ENCODE peak calls at places on chromosome 17, in ten cellular contexts. W is GM06990; O is ELR; U is brain microvascular endothelial cell; V is mesothelial cell of epicardium; T is CD8-positive, alpha-beta T cell; E is Caco-2; G is T follicular helper cell; P is stimulated activated CD8-positive, alpha-beta memory T cell treated with anti-CD3 and anti-CD28 coated beads, Interleukin-4, amount 100 ng/mL, for 24 hours; Q is NCI-H774. N is an unnamed sample.

GRCh38 chr17:71792966-71793365 is 327.9 kb upstream of the SOX9 start:
- DNase-seq in W (no peak), O (peak), U (peak), V (no peak), T (no peak), E (no peak), G (no peak), P (no peak), Q (no peak), N (no peak)

GRCh38 chr17:40086150-40087044 is 14.0 kb downstream of the NR1D1 start:
- DNase-seq in W (no peak), O (peak), U (no peak), V (no peak), T (peak), E (peak), G (peak), P (peak), Q (no peak), N (no peak)

GRCh38 chr17:81291662-81292061 is 3.4 kb downstream of the SLC38A10 start:
- DNase-seq in W (peak), O (peak), U (peak), V (peak), T (peak), E (peak), G (peak), P (peak), Q (peak), N (no peak)

GRCh38 chr17:77746901-77747620 is 211.4 kb upstream of the TNRC6C start:
- DNase-seq in W (no peak), O (no peak), U (no peak), V (no peak), T (no peak), E (no peak), G (no peak), P (no peak), Q (no peak), N (peak)

GRCh38 chr17:17391575-17392370 is 85.0 kb upstream of the MED9 start:
- DNase-seq in W (peak), O (no peak), U (no peak), V (no peak), T (peak), E (no peak), G (peak), P (peak), Q (no peak), N (no peak)

GRCh38 chr17:75481194-75482059 is 25.0 kb downstream of the TMEM94 start:
- DNase-seq in W (no peak), O (no peak), U (no peak), V (no peak), T (no peak), E (peak), G (no peak), P (no peak), Q (no peak), N (no peak)

GRCh38 chr17:79188048-79188447 is 113.4 kb downstream of the ENGASE start:
- DNase-seq in W (no peak), O (peak), U (no peak), V (no peak), T (no peak), E (peak), G (no peak), P (no peak), Q (no peak), N (no peak)

GRCh38 chr17:79036181-79036580 is 12.2 kb downstream of the C1QTNF1 start:
- DNase-seq in W (no peak), O (no peak), U (no peak), V (no peak), T (no peak), E (no peak), G (no peak), P (no peak), Q (no peak), N (no peak)

GRCh38 chr17:12887088-12887487 is 97.8 kb downstream of the ARHGAP44 start:
- DNase-seq in W (no peak), O (no peak), U (no peak), V (no peak), T (no peak), E (no peak), G (no peak), P (no peak), Q (no peak), N (no peak)

GRCh38 chr17:36008998-36009665 is 7.8 kb upstream of the CCL15 start:
- DNase-seq in W (peak), O (peak), U (peak), V (no peak), T (no peak), E (peak), G (no peak), P (no peak), Q (no peak), N (no peak)

GRCh38 chr17:50213026-50214015 is 11.9 kb upstream of the COL1A1 start:
- DNase-seq in W (no peak), O (no peak), U (no peak), V (no peak), T (peak), E (no peak), G (no peak), P (peak), Q (no peak), N (no peak)

GRCh38 chr17:39688475-39688835 is 598 bp upstream of the PGAP3 start:
- DNase-seq in W (no peak), O (peak), U (no peak), V (no peak), T (no peak), E (no peak), G (no peak), P (no peak), Q (no peak), N (no peak)

GRCh38 chr17:55245986-55246385 is 18.8 kb upstream of the HLF start:
- DNase-seq in W (no peak), O (no peak), U (no peak), V (no peak), T (no peak), E (no peak), G (no peak), P (no peak), Q (no peak), N (no peak)

GRCh38 chr17:921161-921560 is 58.4 kb downstream of the NXN start:
- DNase-seq in W (no peak), O (peak), U (no peak), V (no peak), T (no peak), E (no peak), G (no peak), P (no peak), Q (no peak), N (no peak)

GRCh38 chr17:18933102-18934058 is 18.6 kb upstream of the SLC5A10 start:
- DNase-seq in W (peak), O (no peak), U (no peak), V (no peak), T (no peak), E (no peak), G (no peak), P (no peak), Q (no peak), N (no peak)

GRCh38 chr17:46154151-46154816 is 38.9 kb downstream of the KANSL1 start:
- DNase-seq in W (no peak), O (peak), U (no peak), V (no peak), T (no peak), E (no peak), G (no peak), P (no peak), Q (no peak), N (no peak)

GRCh38 chr17:17774009-17774881 is 62.5 kb downstream of the SREBF1 start:
- DNase-seq in W (no peak), O (peak), U (no peak), V (no peak), T (no peak), E (no peak), G (no peak), P (no peak), Q (no peak), N (no peak)

GRCh38 chr17:8003594-8004181 is 1.3 kb downstream of the GUCY2D start:
- DNase-seq in W (no peak), O (no peak), U (no peak), V (no peak), T (no peak), E (no peak), G (no peak), P (no peak), Q (no peak), N (no peak)

GRCh38 chr17:79650861-79651260 is 40.0 kb upstream of the RBFOX3 start:
- DNase-seq in W (no peak), O (no peak), U (no peak), V (no peak), T (no peak), E (no peak), G (no peak), P (no peak), Q (no peak), N (peak)

GRCh38 chr17:80455328-80455710 is 21.1 kb downstream of the NPTX1 start:
- DNase-seq in W (no peak), O (peak), U (peak), V (no peak), T (no peak), E (no peak), G (no peak), P (peak), Q (peak), N (no peak)

GRCh38 chr17:39156491-39156890 is 5.1 kb upstream of the PLXDC1 start:
- DNase-seq in W (no peak), O (no peak), U (no peak), V (no peak), T (no peak), E (no peak), G (no peak), P (no peak), Q (no peak), N (no peak)

GRCh38 chr17:8121531-8122390 is 2.1 kb downstream of the HES7 start:
- DNase-seq in W (peak), O (peak), U (peak), V (no peak), T (peak), E (peak), G (no peak), P (no peak), Q (no peak), N (no peak)

GRCh38 chr17:51119415-51120356 is 982 bp downstream of the SPAG9 start:
- DNase-seq in W (peak), O (peak), U (peak), V (peak), T (no peak), E (peak), G (no peak), P (peak), Q (no peak), N (peak)